ENCODE peak calls at places on chromosomes 11 and 22, in eight cellular contexts. R, E, S, M, Q, L, K and J are unnamed samples.

GRCh38 chr22:18067548-18068341 is 10.0 kb upstream of the PEX26 start:
- DNase-seq in R (no peak), E (no peak), S (no peak), M (no peak), Q (no peak), L (no peak), K (no peak), J (no peak)

GRCh38 chr11:10208045-10208674 is 85.9 kb downstream of the SBF2 start:
- DNase-seq in R (peak; percentile 11), E (no peak), S (no peak), M (peak; percentile 13), Q (no peak), L (peak; percentile 42), K (no peak), J (no peak)

GRCh38 chr22:49867303-49868250 is 13.9 kb downstream of the ZBED4 start:
- DNase-seq in R (no peak), E (no peak), S (no peak), M (no peak), Q (no peak), L (no peak), K (no peak), J (no peak)

GRCh38 chr11:65423516-65424199 is 1.1 kb downstream of the NEAT1 start:
- DNase-seq in R (no peak), E (peak; percentile 39), S (no peak), M (no peak), Q (no peak), L (peak; percentile 37), K (no peak), J (no peak)

GRCh38 chr22:49627217-49628181 is 200.2 kb downstream of the BRD1 start:
- DNase-seq in R (no peak), E (no peak), S (no peak), M (no peak), Q (no peak), L (no peak), K (no peak), J (no peak)

GRCh38 chr11:69417211-69418085 is 64.0 kb upstream of the LINC01488 start:
- DNase-seq in R (no peak), E (no peak), S (no peak), M (no peak), Q (no peak), L (no peak), K (no peak), J (no peak)

GRCh38 chr11:41003339-41003992 is 456.0 kb downstream of the LRRC4C start:
- DNase-seq in R (no peak), E (no peak), S (no peak), M (no peak), Q (no peak), L (no peak), K (no peak), J (no peak)

GRCh38 chr11:100759106-100759505 is 72.0 kb downstream of the ARHGAP42 start:
- DNase-seq in R (no peak), E (no peak), S (no peak), M (no peak), Q (no peak), L (no peak), K (no peak), J (peak; percentile 28)

GRCh38 chr11:46200537-46201281 is 76.8 kb upstream of the CREB3L1 start:
- DNase-seq in R (peak; percentile 65), E (no peak), S (no peak), M (no peak), Q (no peak), L (peak; percentile 32), K (no peak), J (no peak)

GRCh38 chr11:2269601-2270321 is 627 bp downstream of the ASCL2 start:
- DNase-seq in R (no peak), E (peak; percentile 40), S (no peak), M (no peak), Q (peak; percentile 37), L (no peak), K (no peak), J (no peak)

GRCh38 chr11:85884581-85885021 is 29.4 kb downstream of the CCDC83 start:
- DNase-seq in R (no peak), E (no peak), S (no peak), M (no peak), Q (no peak), L (no peak), K (no peak), J (no peak)

GRCh38 chr22:41762980-41763779 is 37.3 kb upstream of the CCDC134 start:
- DNase-seq in R (no peak), E (peak; percentile 20), S (peak; percentile 38), M (no peak), Q (no peak), L (no peak), K (no peak), J (peak; percentile 46)

GRCh38 chr11:105220175-105220574 is 80.6 kb upstream of the CARD18 start:
- DNase-seq in R (no peak), E (no peak), S (no peak), M (no peak), Q (no peak), L (no peak), K (no peak), J (no peak)

GRCh38 chr11:35407041-35407440 is 12.3 kb downstream of the SLC1A2 start:
- DNase-seq in R (no peak), E (no peak), S (no peak), M (no peak), Q (no peak), L (no peak), K (no peak), J (no peak)

GRCh38 chr11:122697636-122698167 is 42.2 kb downstream of the UBASH3B start:
- DNase-seq in R (no peak), E (peak; percentile 32), S (no peak), M (no peak), Q (no peak), L (peak; percentile 20), K (no peak), J (no peak)

GRCh38 chr11:15418887-15419286 is 304.2 kb downstream of the INSC start:
- DNase-seq in R (no peak), E (no peak), S (no peak), M (peak; percentile 55), Q (no peak), L (no peak), K (no peak), J (no peak)

GRCh38 chr22:35863432-35863831 is 145.8 kb downstream of the APOL5 start:
- DNase-seq in R (no peak), E (no peak), S (no peak), M (no peak), Q (no peak), L (no peak), K (no peak), J (peak; percentile 36)

GRCh38 chr11:134037093-134037908 is 31.6 kb upstream of the JAM3 start:
- DNase-seq in R (peak; percentile 16), E (peak; percentile 55), S (no peak), M (no peak), Q (peak; percentile 53), L (peak; percentile 53), K (peak; percentile 38), J (peak; percentile 73)

GRCh38 chr22:22721681-22722309 is 77.4 kb downstream of the GGTLC2 start:
- DNase-seq in R (no peak), E (peak; percentile 59), S (peak; percentile 37), M (no peak), Q (peak; percentile 52), L (peak; percentile 64), K (no peak), J (no peak)

GRCh38 chr11:12286606-12287005 is 90.8 kb upstream of the PARVA start:
- DNase-seq in R (no peak), E (no peak), S (no peak), M (no peak), Q (no peak), L (no peak), K (no peak), J (no peak)

GRCh38 chr22:18008136-18008535 is 16.2 kb downstream of the MICAL3 start:
- DNase-seq in R (no peak), E (no peak), S (no peak), M (no peak), Q (no peak), L (no peak), K (no peak), J (no peak)

GRCh38 chr11:19345848-19346681 is 105.3 kb upstream of the E2F8 start:
- DNase-seq in R (no peak), E (no peak), S (peak; percentile 74), M (no peak), Q (no peak), L (no peak), K (no peak), J (no peak)

GRCh38 chr22:50710221-50710620 is 27.8 kb upstream of the ACR start:
- DNase-seq in R (no peak), E (no peak), S (no peak), M (no peak), Q (no peak), L (no peak), K (no peak), J (no peak)

GRCh38 chr22:48897959-48898358 is 929.7 kb downstream of the BRD1 start:
- DNase-seq in R (no peak), E (no peak), S (no peak), M (no peak), Q (no peak), L (no peak), K (no peak), J (no peak)

GRCh38 chr11:121808096-121808495 is 307.9 kb downstream of the BLID start:
- DNase-seq in R (no peak), E (no peak), S (no peak), M (no peak), Q (no peak), L (no peak), K (no peak), J (no peak)

GRCh38 chr22:30880847-30881246 is 87.7 kb downstream of the MORC2 start:
- DNase-seq in R (no peak), E (no peak), S (no peak), M (no peak), Q (no peak), L (no peak), K (no peak), J (no peak)

GRCh38 chr11:45745065-45745811 is 59.7 kb upstream of the SLC35C1 start:
- DNase-seq in R (no peak), E (no peak), S (no peak), M (no peak), Q (no peak), L (no peak), K (no peak), J (no peak)

GRCh38 chr11:78402842-78403241 is 14.8 kb downstream of the GAB2 start:
- DNase-seq in R (no peak), E (no peak), S (no peak), M (no peak), Q (no peak), L (no peak), K (no peak), J (no peak)

GRCh38 chr22:44557064-44557748 is 59.2 kb upstream of the RTL6 start:
- DNase-seq in R (no peak), E (no peak), S (no peak), M (no peak), Q (no peak), L (no peak), K (no peak), J (no peak)